ENCODE peak calls at places on chromosomes 7 and 10, in seven cellular contexts. O is epithelial cell of esophagus, L is AG09319, U is tibial nerve, I is pancreas, F is heart left ventricle, N is nephron progenitor cell. P is an unnamed sample.

GRCh38 chr7:21767300-21767900 is 178.3 kb downstream of the CDCA7L start:
- DNase-seq in N (peak; percentile 50), U (no peak), I (no peak), F (peak; percentile 47), O (peak; percentile 88), L (no peak), P (peak; percentile 50)

GRCh38 chr10:6741561-6741960 is 161.5 kb upstream of the PRKCQ start:
- DNase-seq in I (no peak), O (peak; percentile 27), N (no peak), U (no peak), F (no peak), L (no peak), P (no peak)

GRCh38 chr7:149823191-149823630 is 15.0 kb upstream of the ZNF862 start:
- DNase-seq in I (peak; percentile 52), N (no peak), U (no peak), O (no peak), L (no peak), F (peak; percentile 16), P (no peak)

GRCh38 chr10:112873541-112873940 is 76.5 kb upstream of the TCF7L2 start:
- DNase-seq in U (no peak), I (no peak), N (no peak), F (no peak), O (no peak), L (no peak), P (no peak)

GRCh38 chr10:52771534-52772455 is 789 bp downstream of the MBL2 start:
- DNase-seq in U (no peak), F (no peak), N (no peak), I (no peak), O (no peak), L (no peak), P (no peak)

GRCh38 chr10:119521443-119522204 is 20.9 kb downstream of the RGS10 start:
- DNase-seq in F (no peak), N (no peak), L (no peak), O (peak; percentile 78), U (no peak), I (no peak), P (no peak)

GRCh38 chr7:26436996-26437547 is 145.4 kb downstream of the SNX10 start:
- DNase-seq in F (no peak), U (no peak), L (no peak), I (no peak), O (no peak), N (no peak), P (no peak)

GRCh38 chr10:86613096-86613495 is 41.3 kb upstream of the OPN4 start:
- DNase-seq in N (no peak), F (no peak), I (no peak), O (no peak), U (no peak), L (no peak), P (no peak)

GRCh38 chr10:123147635-123148413 is at the start of gene HMX2:
- DNase-seq in I (peak; percentile 70), O (no peak), L (no peak), F (no peak), N (peak; percentile 73), U (no peak), P (peak; percentile 62)

GRCh38 chr7:47571355-47572100 is 10.4 kb downstream of the TNS3 start:
- DNase-seq in N (no peak), L (peak; percentile 86), U (no peak), F (peak; percentile 93), I (peak; percentile 93), O (peak; percentile 61), P (no peak)

GRCh38 chr10:88979153-88979562 is 11.4 kb upstream of the FAS start:
- DNase-seq in F (peak; percentile 55), I (no peak), N (no peak), O (peak; percentile 51), L (peak; percentile 46), U (peak; percentile 39), P (no peak)

GRCh38 chr10:92799591-92799990 is 48.7 kb upstream of the EXOC6 start:
- DNase-seq in U (no peak), L (no peak), I (no peak), F (no peak), O (peak; percentile 37), N (no peak), P (no peak)

GRCh38 chr10:88728107-88728763 is 22.2 kb downstream of the LIPK start:
- DNase-seq in U (no peak), F (no peak), L (no peak), I (no peak), O (peak; percentile 22), N (peak; percentile 29), P (peak; percentile 74)

GRCh38 chr7:42843209-42843800 is 68.6 kb downstream of the C7orf25 start:
- DNase-seq in U (peak; percentile 13), N (peak; percentile 59), F (peak; percentile 42), L (no peak), I (no peak), O (peak; percentile 57), P (peak; percentile 63)

DNA sequence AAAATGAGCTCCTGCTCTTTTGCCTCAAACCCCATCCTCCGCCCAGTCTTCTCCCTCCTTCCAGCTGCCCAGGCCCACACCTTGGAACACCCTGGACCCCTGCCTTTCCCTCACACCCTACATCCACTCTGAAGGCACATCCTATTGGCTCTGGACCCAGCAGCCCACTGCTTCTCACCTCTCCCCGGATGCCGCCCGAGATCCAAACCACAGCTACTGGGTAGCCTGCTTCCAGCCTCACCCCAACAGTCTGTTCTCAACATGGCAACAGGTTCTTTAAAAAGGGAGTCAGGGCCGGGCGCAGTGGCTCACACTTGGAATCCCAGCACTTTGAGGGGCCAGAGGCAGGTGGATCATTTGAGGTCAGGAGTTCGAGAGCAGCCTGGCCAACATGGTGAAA is 9.5 kb upstream of the SMARCD3 start:
- DNase-seq in I (no peak), U (no peak), O (no peak), N (no peak), F (no peak), L (no peak), P (no peak)
- TF ChIP-seq CTCF in I (no peak), U (no peak), O (no peak), N (no peak), F (no peak), L (no peak), P (no peak)

DNA sequence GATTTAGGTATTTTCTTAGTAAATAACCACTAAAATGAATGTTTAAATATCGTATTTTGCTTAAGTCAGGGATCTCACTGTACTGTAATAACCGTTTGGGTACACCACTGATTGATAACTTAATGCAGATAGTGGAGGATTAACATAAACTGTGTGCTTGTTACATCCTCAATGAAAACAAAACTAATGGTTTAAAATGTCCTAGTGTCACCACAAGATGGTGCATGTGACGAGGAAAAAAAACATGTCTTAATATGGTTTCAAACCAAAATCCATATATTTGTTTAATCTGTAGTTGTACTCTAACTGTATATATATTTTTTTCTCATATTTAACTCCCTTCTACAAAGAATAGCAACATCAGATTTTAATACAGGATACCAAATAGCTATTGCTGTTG is 19.2 kb downstream of the ARMC10 start:
- DNase-seq in O (no peak), I (no peak), L (no peak), N (no peak), F (no peak), U (no peak), P (no peak)
- TF ChIP-seq CTCF in O (no peak), I (no peak), L (no peak), N (no peak), F (no peak), U (peak; percentile 18), P (no peak)

GRCh38 chr10:124207391-124207790 is 114.0 kb upstream of the CHST15 start:
- DNase-seq in F (no peak), L (no peak), U (no peak), O (no peak), N (no peak), I (no peak), P (no peak)
- TF ChIP-seq CTCF in F (no peak), L (no peak), U (no peak), O (no peak), N (no peak), I (no peak), P (no peak)

GRCh38 chr10:80137926-80138325 is 5.4 kb downstream of the PLAC9 start:
- DNase-seq in O (no peak), L (no peak), I (no peak), F (no peak), N (no peak), U (no peak), P (no peak)

GRCh38 chr10:80137031-80137712 is 4.6 kb downstream of the PLAC9 start:
- DNase-seq in L (peak; percentile 54), F (peak; percentile 88), N (no peak), O (no peak), I (no peak), U (peak; percentile 63), P (no peak)

GRCh38 chr10:80139290-80139689 is 6.8 kb downstream of the PLAC9 start:
- DNase-seq in L (no peak), N (no peak), O (no peak), F (no peak), I (no peak), U (no peak), P (no peak)

GRCh38 chr10:80144302-80145131 is 12.0 kb downstream of the PLAC9 start:
- DNase-seq in O (peak; percentile 43), U (no peak), L (no peak), I (peak; percentile 86), F (no peak), N (no peak), P (no peak)

DNA sequence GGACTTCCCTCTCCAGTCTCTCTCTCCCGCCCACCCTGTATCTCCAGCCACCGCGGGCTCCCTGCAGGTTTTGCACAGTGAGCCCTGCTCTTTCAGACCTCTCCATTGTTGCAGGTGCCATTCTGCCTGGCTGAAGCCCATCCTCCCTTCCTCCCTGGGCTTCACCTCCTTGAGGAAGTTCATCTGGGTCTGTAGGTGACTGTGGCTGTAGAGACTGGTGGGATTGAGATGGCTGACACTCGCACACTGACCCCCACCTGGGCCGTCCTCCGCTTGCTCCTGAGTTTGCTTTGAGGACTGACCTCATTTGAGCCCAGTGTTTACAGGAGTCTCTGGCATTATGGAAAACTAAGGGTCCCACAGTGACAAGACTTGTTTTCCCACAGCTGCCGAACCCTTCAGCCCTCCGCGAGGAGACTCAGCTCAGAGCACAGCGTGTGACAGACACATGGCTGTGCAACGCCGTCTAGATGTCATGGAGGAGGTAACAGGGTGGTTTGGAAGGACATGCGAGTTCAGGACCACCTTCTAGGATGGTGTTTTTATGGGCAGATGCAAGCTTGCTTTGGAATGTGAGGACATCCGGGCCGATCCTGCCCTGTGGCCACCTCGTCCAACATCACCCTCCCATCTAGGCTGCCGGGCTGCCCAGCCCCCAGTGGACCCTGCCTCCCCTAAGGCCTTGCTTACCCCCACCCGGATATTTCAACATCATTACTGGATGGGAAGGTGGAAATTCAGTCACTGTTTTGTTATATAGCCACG is 9.3 kb downstream of the PLAC9 start:
- DNase-seq in F (no peak), I (no peak), N (no peak), U (no peak), L (no peak), O (no peak), P (no peak)
- TF ChIP-seq CTCF in F (no peak), I (no peak), N (no peak), U (no peak), L (no peak), O (no peak), P (no peak)

P was measured in glutamatergic neuron.